ENCODE peak calls at places on chromosomes 1 and 21, in eight cellular contexts. U is psoas muscle, Z is AG04449, E is lower leg skin, A is lower lobe of right lung, O is breast epithelium, C is brain microvascular endothelial cell, Y is tibial artery. G is an unnamed sample.

GRCh38 chr1:27379564-27380132 is 3.5 kb downstream of the CD164L2 start:
- DNase-seq in U (no peak), Z (no peak), E (no peak), A (no peak), O (no peak), C (no peak), Y (no peak), G (no peak)

GRCh38 chr1:237527761-237528160 is 363.0 kb downstream of the ZP4 start:
- DNase-seq in U (no peak), Z (no peak), E (no peak), A (no peak), O (no peak), C (no peak), Y (no peak), G (no peak)

GRCh38 chr1:78743626-78744025 is 94.0 kb downstream of the IFI44 start:
- DNase-seq in U (no peak), Z (no peak), E (no peak), A (no peak), O (no peak), C (peak), Y (no peak), G (no peak)

GRCh38 chr1:24872446-24872845 is 57.6 kb downstream of the RUNX3 start:
- DNase-seq in U (no peak), Z (no peak), E (peak), A (peak), O (no peak), C (no peak), Y (peak), G (no peak)

GRCh38 chr1:54259546-54259945 is 59.6 kb downstream of the MRPL37 start:
- DNase-seq in U (no peak), Z (no peak), E (no peak), A (no peak), O (no peak), C (no peak), Y (no peak), G (no peak)

GRCh38 chr21:18151046-18151445 is 93.6 kb upstream of the CHODL start:
- DNase-seq in U (no peak), Z (no peak), E (no peak), A (no peak), O (no peak), C (no peak), Y (no peak), G (no peak)

GRCh38 chr1:45375104-45376090 is 35.2 kb upstream of the MUTYH start:
- DNase-seq in U (no peak), Z (no peak), E (no peak), A (no peak), O (no peak), C (no peak), Y (no peak), G (no peak)

GRCh38 chr21:45167796-45168222 is 93.4 kb downstream of the ADARB1 start:
- DNase-seq in U (no peak), Z (peak), E (no peak), A (no peak), O (no peak), C (no peak), Y (no peak), G (peak)

GRCh38 chr1:71668059-71668458 is 587.2 kb upstream of the ZRANB2 start:
- DNase-seq in U (no peak), Z (no peak), E (no peak), A (no peak), O (no peak), C (no peak), Y (no peak), G (no peak)

GRCh38 chr1:179141592-179142244 is 59.8 kb downstream of the TOR3A start:
- DNase-seq in U (no peak), Z (peak), E (no peak), A (no peak), O (no peak), C (peak), Y (no peak), G (peak)

GRCh38 chr1:42797414-42797813 is 12.6 kb downstream of the TMEM269 start:
- DNase-seq in U (no peak), Z (no peak), E (no peak), A (no peak), O (no peak), C (no peak), Y (no peak), G (no peak)

GRCh38 chr1:55050283-55050682 is 10.9 kb downstream of the PCSK9 start:
- DNase-seq in U (no peak), Z (no peak), E (no peak), A (no peak), O (no peak), C (peak), Y (peak), G (peak)

GRCh38 chr1:15062479-15063099 is 91.0 kb upstream of the TMEM51 start:
- DNase-seq in U (no peak), Z (no peak), E (no peak), A (no peak), O (no peak), C (no peak), Y (no peak), G (no peak)

GRCh38 chr1:38563985-38564735 is 295.4 kb downstream of the RRAGC start:
- DNase-seq in U (no peak), Z (no peak), E (no peak), A (no peak), O (no peak), C (no peak), Y (no peak), G (no peak)

GRCh38 chr1:19315378-19316206 is 3.5 kb downstream of the SLC66A1 start:
- DNase-seq in U (no peak), Z (no peak), E (no peak), A (no peak), O (no peak), C (peak), Y (peak), G (no peak)

GRCh38 chr21:20591294-20591693 is 406.9 kb upstream of the NCAM2 start:
- DNase-seq in U (no peak), Z (no peak), E (no peak), A (no peak), O (no peak), C (peak), Y (no peak), G (no peak)

GRCh38 chr1:109687641-109688499 is at the start of gene GSTM1:
- DNase-seq in U (no peak), Z (no peak), E (peak), A (no peak), O (no peak), C (peak), Y (no peak), G (peak)

GRCh38 chr21:27803571-27803970 is 836.7 kb upstream of the ADAMTS5 start:
- DNase-seq in U (no peak), Z (no peak), E (no peak), A (no peak), O (no peak), C (no peak), Y (no peak), G (no peak)

GRCh38 chr1:103111926-103112325 is 3.6 kb upstream of the COL11A1 start:
- DNase-seq in U (no peak), Z (no peak), E (no peak), A (no peak), O (no peak), C (no peak), Y (no peak), G (no peak)

GRCh38 chr1:7218210-7218832 is 433.1 kb downstream of the CAMTA1 start:
- DNase-seq in U (no peak), Z (no peak), E (no peak), A (no peak), O (no peak), C (peak), Y (no peak), G (no peak)

GRCh38 chr1:9726905-9727595 is 75.5 kb downstream of the PIK3CD start:
- DNase-seq in U (no peak), Z (no peak), E (no peak), A (no peak), O (no peak), C (no peak), Y (no peak), G (no peak)

GRCh38 chr1:232322162-232322734 is 307.7 kb downstream of the SIPA1L2 start:
- DNase-seq in U (no peak), Z (no peak), E (no peak), A (no peak), O (no peak), C (no peak), Y (no peak), G (no peak)

GRCh38 chr1:21946836-21947587 is 9.9 kb upstream of the HSPG2 start:
- DNase-seq in U (no peak), Z (no peak), E (no peak), A (no peak), O (no peak), C (no peak), Y (no peak), G (no peak)

GRCh38 chr1:236141447-236142357 is 637 bp upstream of the GPR137B start:
- DNase-seq in U (peak), Z (no peak), E (no peak), A (no peak), O (no peak), C (peak), Y (no peak), G (no peak)

GRCh38 chr1:213123532-213123931 is 72.5 kb downstream of the RPS6KC1 start:
- DNase-seq in U (no peak), Z (no peak), E (no peak), A (no peak), O (no peak), C (peak), Y (no peak), G (no peak)

GRCh38 chr1:17669866-17670451 is 85.2 kb upstream of the ACTL8 start:
- DNase-seq in U (no peak), Z (no peak), E (no peak), A (no peak), O (no peak), C (no peak), Y (peak), G (no peak)

GRCh38 chr1:177219458-177220390 is 49.0 kb downstream of the BRINP2 start:
- DNase-seq in U (no peak), Z (no peak), E (no peak), A (no peak), O (no peak), C (no peak), Y (no peak), G (no peak)

GRCh38 chr1:72034827-72035226 is 247.5 kb downstream of the NEGR1 start:
- DNase-seq in U (no peak), Z (no peak), E (no peak), A (no peak), O (no peak), C (no peak), Y (no peak), G (no peak)

GRCh38 chr1:44568128-44568900 is 106.0 kb downstream of the TMEM53 start:
- DNase-seq in U (no peak), Z (no peak), E (no peak), A (no peak), O (no peak), C (no peak), Y (no peak), G (no peak)

GRCh38 chr1:3067301-3067670 is 1.7 kb upstream of the PRDM16 start:
- DNase-seq in U (no peak), Z (no peak), E (peak), A (peak), O (no peak), C (no peak), Y (peak), G (no peak)
- H3K4me3 ChIP-seq in U (peak), Z (no peak), E (no peak), A (peak), O (no peak), C (no peak), Y (peak), G (no peak)

GRCh38 chr1:40743860-40744259 is 39.7 kb upstream of the KCNQ4 start:
- DNase-seq in U (no peak), Z (no peak), E (no peak), A (no peak), O (no peak), C (no peak), Y (no peak), G (no peak)

GRCh38 chr1:40743452-40743851 is 40.1 kb upstream of the KCNQ4 start:
- DNase-seq in U (no peak), Z (no peak), E (no peak), A (no peak), O (no peak), C (no peak), Y (no peak), G (no peak)

GRCh38 chr1:40748841-40749718 is 34.5 kb upstream of the KCNQ4 start:
- DNase-seq in U (peak), Z (no peak), E (no peak), A (no peak), O (no peak), C (no peak), Y (no peak), G (no peak)

GRCh38 chr1:40745180-40745579 is 38.4 kb upstream of the KCNQ4 start:
- DNase-seq in U (no peak), Z (peak), E (no peak), A (no peak), O (no peak), C (no peak), Y (no peak), G (peak)

DNA sequence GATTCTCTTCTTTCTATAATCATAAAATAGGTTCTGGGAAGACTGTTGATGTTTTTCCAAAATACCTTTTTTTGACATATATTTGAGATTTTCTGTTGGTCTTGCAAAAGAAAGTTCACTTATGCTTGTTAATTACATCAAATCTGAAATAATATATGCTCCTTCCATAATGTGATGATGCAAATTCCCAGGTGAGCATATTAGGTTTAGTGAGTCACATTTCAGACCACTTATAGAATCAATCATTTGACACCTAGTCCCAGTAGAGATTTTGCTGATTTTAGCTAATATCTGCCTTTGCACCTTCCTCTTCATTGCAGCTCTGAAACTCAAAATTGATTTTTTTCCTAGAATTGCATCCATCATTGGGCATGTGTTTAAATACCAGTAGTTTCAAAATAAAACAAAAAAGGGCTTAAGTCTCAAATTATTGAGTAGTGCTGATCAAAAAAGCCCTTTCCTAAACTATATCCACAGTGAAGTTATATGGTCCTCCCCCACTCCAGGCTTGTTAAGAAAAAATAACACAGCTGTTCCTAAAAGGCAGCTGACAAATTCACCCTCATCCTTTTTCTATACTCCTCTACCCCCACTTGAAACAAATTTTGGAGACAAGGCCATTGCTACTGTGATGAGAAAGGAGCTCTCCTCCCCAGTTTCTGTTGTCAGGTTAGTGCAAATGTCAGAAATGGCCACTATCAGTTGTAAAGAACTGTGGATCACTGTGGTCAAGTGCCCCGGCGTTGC is 37.1 kb upstream of the KCNQ4 start:
- DNase-seq in U (no peak), Z (no peak), E (no peak), A (no peak), O (no peak), C (no peak), Y (no peak), G (no peak)
- H3K4me3 ChIP-seq in U (no peak), Z (no peak), E (no peak), A (no peak), O (no peak), C (no peak), Y (no peak), G (no peak)

GRCh38 chr1:228108055-228108690 is 926 bp downstream of the MRPL55 start:
- DNase-seq in U (no peak), Z (no peak), E (peak), A (peak), O (no peak), C (no peak), Y (no peak), G (no peak)
- H3K4me3 ChIP-seq in U (peak), Z (peak), E (no peak), A (peak), O (peak), C (peak), Y (peak), G (peak)

DNA sequence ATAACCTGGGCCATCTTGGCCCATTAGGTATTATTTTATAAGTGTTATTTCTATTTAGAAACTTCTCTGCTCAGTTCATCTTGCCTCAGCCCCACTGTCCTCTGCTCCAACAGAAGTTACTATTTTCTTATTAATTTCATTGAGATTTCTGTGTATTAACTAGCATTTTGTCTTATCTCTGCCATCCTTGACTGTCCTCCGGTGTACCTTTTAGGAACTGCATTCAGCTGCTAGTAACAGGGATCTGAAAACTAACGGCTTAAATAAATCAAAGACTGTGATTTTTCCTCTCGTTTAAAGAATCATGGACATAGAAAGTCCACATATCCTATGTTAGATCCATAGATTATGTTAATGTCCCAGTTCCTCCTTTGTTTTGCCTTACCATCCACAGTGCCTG is 382.5 kb downstream of the MATN1 start:
- DNase-seq in U (no peak), Z (no peak), E (no peak), A (no peak), O (no peak), C (no peak), Y (no peak), G (no peak)
- H3K4me3 ChIP-seq in U (no peak), Z (no peak), E (no peak), A (no peak), O (no peak), C (no peak), Y (no peak), G (no peak)

DNA sequence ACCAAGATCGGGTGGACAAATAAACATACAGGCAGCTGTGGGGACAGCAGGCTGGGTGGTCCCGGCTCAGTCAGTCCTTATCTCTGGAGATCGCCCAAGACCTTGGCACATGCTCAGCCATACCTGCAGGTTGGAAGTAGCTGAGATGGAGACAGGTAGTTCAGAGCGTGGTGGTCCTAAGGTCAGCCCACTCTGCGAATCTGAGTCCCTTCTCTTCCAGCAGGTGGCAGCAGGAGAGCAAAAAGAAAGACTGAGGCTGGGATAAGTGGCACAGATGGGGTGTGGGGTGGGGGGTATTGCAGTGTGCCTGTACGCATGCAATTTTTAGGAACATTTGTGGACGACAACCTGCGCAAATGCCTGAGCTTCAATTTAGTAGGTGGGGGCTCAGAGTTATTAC is 104.9 kb downstream of the TENT5C start:
- DNase-seq in U (no peak), Z (no peak), E (no peak), A (no peak), O (no peak), C (no peak), Y (no peak), G (no peak)
- H3K4me3 ChIP-seq in U (no peak), Z (no peak), E (no peak), A (no peak), O (no peak), C (no peak), Y (no peak), G (no peak)